ENCODE peak calls at places on chromosomes 1 and 21, in six cellular contexts. U, S, O, X, P and K are unnamed samples.

GRCh38 chr1:155893389-155894142 is 17.6 kb downstream of the RIT1 start:
- DNase-seq in U (no peak), S (no peak), O (no peak), X (no peak), P (peak; percentile 30), K (peak; percentile 67)

GRCh38 chr1:39755965-39756659 is 15.0 kb downstream of the OXCT2 start:
- DNase-seq in U (no peak), S (no peak), O (no peak), X (no peak), P (no peak), K (no peak)

GRCh38 chr1:178189814-178190213 is 95.9 kb downstream of the RASAL2 start:
- DNase-seq in U (no peak), S (no peak), O (no peak), X (no peak), P (peak; percentile 37), K (no peak)

GRCh38 chr1:222814536-222815366 is at the start of gene DISP1:
- DNase-seq in U (peak; percentile 91), S (peak; percentile 69), O (peak; percentile 95), X (peak; percentile 88), P (peak; percentile 82), K (peak; percentile 84)

GRCh38 chr1:219781491-219781890 is 146.9 kb downstream of the SLC30A10 start:
- DNase-seq in U (no peak), S (no peak), O (no peak), X (no peak), P (no peak), K (no peak)

GRCh38 chr1:112767646-112768045 is 52.5 kb upstream of the PPM1J start:
- DNase-seq in U (no peak), S (no peak), O (no peak), X (no peak), P (no peak), K (no peak)

GRCh38 chr21:42819861-42820512 is 59.4 kb downstream of the WDR4 start:
- DNase-seq in U (no peak), S (no peak), O (no peak), X (no peak), P (no peak), K (no peak)

GRCh38 chr21:25501996-25502665 is 105.2 kb downstream of the MRPL39 start:
- DNase-seq in U (no peak), S (no peak), O (no peak), X (no peak), P (peak; percentile 9), K (no peak)

GRCh38 chr1:185996211-185996610 is 262.0 kb downstream of the HMCN1 start:
- DNase-seq in U (no peak), S (no peak), O (no peak), X (peak; percentile 65), P (peak; percentile 53), K (no peak)

GRCh38 chr1:200969726-200970521 is 53.6 kb downstream of the KIF21B start:
- DNase-seq in U (no peak), S (no peak), O (no peak), X (no peak), P (no peak), K (no peak)

GRCh38 chr1:58927026-58927721 is 143.3 kb upstream of the JUN start:
- DNase-seq in U (no peak), S (no peak), O (peak; percentile 26), X (no peak), P (no peak), K (no peak)

GRCh38 chr1:150162862-150163706 is 13.4 kb downstream of the PLEKHO1 start:
- DNase-seq in U (peak; percentile 86), S (peak; percentile 73), O (peak; percentile 98), X (peak; percentile 88), P (peak; percentile 93), K (peak; percentile 86)

GRCh38 chr1:9066945-9067807 is 2.3 kb downstream of the SLC2A5 start:
- DNase-seq in U (peak; percentile 76), S (no peak), O (peak; percentile 82), X (peak; percentile 85), P (peak; percentile 88), K (no peak)

GRCh38 chr1:207261971-207262370 is 59.5 kb upstream of the CD55 start:
- DNase-seq in U (no peak), S (no peak), O (no peak), X (no peak), P (no peak), K (no peak)

GRCh38 chr1:29475256-29475800 is 239.0 kb downstream of the PTPRU start:
- DNase-seq in U (no peak), S (no peak), O (peak; percentile 39), X (no peak), P (no peak), K (no peak)

GRCh38 chr1:203278087-203278884 is 27.0 kb upstream of the BTG2 start:
- DNase-seq in U (peak; percentile 87), S (peak; percentile 91), O (peak; percentile 99), X (peak; percentile 99), P (peak; percentile 97), K (no peak)

GRCh38 chr1:62573675-62574074 is 23.6 kb upstream of the ANGPTL3 start:
- DNase-seq in U (no peak), S (no peak), O (no peak), X (no peak), P (no peak), K (no peak)

GRCh38 chr1:234928642-234929041 is 200.0 kb downstream of the TOMM20 start:
- DNase-seq in U (peak; percentile 42), S (no peak), O (no peak), X (no peak), P (no peak), K (no peak)

GRCh38 chr1:43366179-43366578 is 1.6 kb downstream of the ELOVL1 start:
- DNase-seq in U (peak; percentile 87), S (peak; percentile 69), O (no peak), X (peak; percentile 34), P (no peak), K (no peak)

GRCh38 chr1:21045351-21045750 is 131.3 kb downstream of the EIF4G3 start:
- DNase-seq in U (no peak), S (no peak), O (no peak), X (no peak), P (no peak), K (no peak)

GRCh38 chr1:23923592-23924495 is 10.7 kb upstream of the CNR2 start:
- DNase-seq in U (no peak), S (no peak), O (no peak), X (peak; percentile 48), P (no peak), K (no peak)

GRCh38 chr1:58047265-58047858 is 499.2 kb downstream of the OMA1 start:
- DNase-seq in U (peak; percentile 66), S (no peak), O (no peak), X (no peak), P (peak; percentile 21), K (peak; percentile 17)

GRCh38 chr1:30226648-30227047 is 496.7 kb downstream of the MATN1 start:
- DNase-seq in U (no peak), S (no peak), O (no peak), X (no peak), P (no peak), K (no peak)

GRCh38 chr1:44811714-44812151 is 3.4 kb downstream of the BTBD19 start:
- DNase-seq in U (peak; percentile 49), S (peak; percentile 49), O (peak; percentile 65), X (peak; percentile 61), P (peak; percentile 82), K (no peak)

GRCh38 chr1:2637472-2637871 is 4.7 kb upstream of the MMEL1 start:
- DNase-seq in U (no peak), S (no peak), O (peak; percentile 37), X (no peak), P (no peak), K (no peak)

GRCh38 chr1:47436304-47436978 is 1.4 kb upstream of the FOXD2 start:
- DNase-seq in U (peak; percentile 92), S (peak; percentile 67), O (peak; percentile 77), X (peak; percentile 64), P (peak; percentile 67), K (peak; percentile 80)

DNA sequence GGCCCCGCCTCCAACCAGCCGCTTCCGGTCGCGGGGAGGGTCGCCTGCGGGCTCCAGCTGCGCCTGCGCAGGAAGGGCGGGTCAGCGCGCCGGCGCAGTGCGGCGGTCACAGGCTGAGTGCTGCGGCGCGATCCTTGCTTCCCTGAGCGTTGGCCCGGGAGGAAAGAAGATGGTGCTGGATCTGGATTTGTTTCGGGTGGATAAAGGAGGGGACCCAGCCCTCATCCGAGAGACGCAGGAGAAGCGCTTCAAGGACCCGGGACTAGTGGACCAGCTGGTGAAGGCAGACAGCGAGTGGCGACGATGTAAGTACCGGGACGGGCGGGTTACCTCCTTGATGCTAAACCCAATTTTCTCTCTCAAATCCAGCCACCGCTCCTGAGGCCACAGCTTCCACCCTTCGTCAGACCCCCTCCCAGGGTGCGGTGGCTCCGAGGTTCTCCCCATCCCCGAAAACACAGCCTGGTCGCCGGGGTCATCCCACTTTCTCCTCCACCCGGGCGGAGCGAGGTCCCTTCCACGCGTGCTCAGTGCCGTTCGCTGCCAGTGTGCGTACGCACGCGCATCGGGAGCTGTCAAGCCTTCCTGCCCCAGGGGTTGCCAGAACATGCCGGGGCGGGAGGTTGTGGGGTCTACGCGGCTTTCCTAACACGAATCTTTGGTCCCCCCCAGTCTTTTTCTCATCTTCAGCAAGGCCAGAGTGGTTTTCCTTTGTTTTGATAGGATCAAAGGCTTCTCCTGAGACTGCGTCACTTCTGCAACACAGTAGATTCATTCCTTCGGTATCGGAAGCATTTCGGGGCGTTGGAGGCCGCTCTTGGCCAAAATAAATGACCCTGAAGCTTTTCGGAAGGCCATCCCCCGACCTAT is at the start of gene SARS1:
- DNase-seq in U (peak; percentile 94), S (peak; percentile 90), O (peak; percentile 92), X (peak; percentile 90), P (peak; percentile 87), K (peak; percentile 84)
- TF ChIP-seq POLR2A in U (peak; percentile 78), S (peak; percentile 81), O (peak; percentile 90), X (peak; percentile 88), P (peak; percentile 91), K (peak; percentile 89)

GRCh38 chr1:1305300-1306069 is 2.2 kb downstream of the ACAP3 start:
- DNase-seq in U (peak; percentile 90), S (no peak), O (peak; percentile 92), X (peak; percentile 83), P (peak; percentile 79), K (peak; percentile 85)
- TF ChIP-seq POLR2A in U (no peak), S (no peak), O (no peak), X (no peak), P (no peak), K (no peak)

GRCh38 chr1:202159534-202160371 is 649 bp downstream of the PTPN7 start:
- DNase-seq in U (peak; percentile 88), S (no peak), O (no peak), X (no peak), P (no peak), K (no peak)
- TF ChIP-seq POLR2A in U (no peak), S (no peak), O (no peak), X (no peak), P (no peak), K (no peak)

DNA sequence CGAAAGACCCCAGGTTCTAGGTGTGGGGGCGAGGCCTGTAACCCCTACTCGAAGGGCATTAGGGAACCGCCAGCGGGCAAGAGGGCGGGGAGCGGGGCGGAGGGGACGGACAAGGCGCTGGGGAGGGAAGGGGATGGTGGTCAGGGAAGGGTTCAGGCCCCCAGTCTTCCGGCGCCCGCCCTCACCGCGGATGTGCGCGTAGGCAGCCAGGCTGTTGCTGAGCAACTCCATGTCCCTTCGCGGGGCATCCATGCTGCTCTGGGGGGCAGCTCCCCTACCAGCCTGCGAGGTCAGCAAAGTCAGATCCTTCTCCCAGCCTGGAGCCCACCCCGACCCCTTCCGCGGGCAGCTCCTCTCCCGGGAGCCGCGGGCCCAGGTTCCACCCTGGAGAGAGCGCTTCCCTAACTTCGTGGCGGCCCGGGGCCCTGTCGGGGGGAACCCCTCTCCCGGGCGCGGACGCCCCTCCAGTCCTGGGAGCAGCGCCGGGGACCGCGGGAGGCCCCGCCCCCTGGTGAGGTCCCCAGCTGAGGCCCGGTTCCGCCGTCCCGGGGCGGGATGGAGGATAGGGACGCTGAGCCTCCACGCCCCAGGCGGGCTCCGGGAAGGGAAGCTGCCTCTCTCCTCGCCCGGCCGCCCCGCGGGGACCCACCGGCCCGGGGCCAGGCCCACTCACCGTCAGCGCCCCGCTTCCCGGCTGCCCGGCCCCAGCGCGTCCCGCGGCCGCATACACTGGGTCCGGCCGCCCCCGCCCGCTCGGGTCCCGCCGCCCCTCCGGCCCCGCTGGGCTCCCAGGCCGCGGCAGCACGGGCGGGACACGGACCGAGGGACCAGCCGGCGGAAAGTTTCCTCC is 434 bp downstream of the EVA1B start:
- DNase-seq in U (peak; percentile 75), S (no peak), O (peak; percentile 83), X (peak; percentile 72), P (peak; percentile 41), K (no peak)
- TF ChIP-seq POLR2A in U (no peak), S (no peak), O (no peak), X (no peak), P (no peak), K (peak; percentile 18)